ENCODE peak calls at places on chromosomes 16 and 17, in eight cellular contexts. N is lower leg skin, G is GM10248, K is WTC11, L is body of pancreas, R is Calu3, F is kidney epithelial cell, V is neural progenitor cell. D is an unnamed sample.

GRCh38 chr17:44222112-44222869 is 2.8 kb upstream of the UBTF start:
- DNase-seq in V (peak), L (peak), N (peak), F (no peak), G (peak), K (peak), R (peak), D (peak)

GRCh38 chr17:32971171-32971570 is 20.5 kb upstream of the SPACA3 start:
- DNase-seq in G (no peak), N (no peak), F (no peak), L (peak), R (no peak), K (no peak), V (no peak), D (no peak)

GRCh38 chr17:47285003-47285402 is 31.4 kb downstream of the ITGB3 start:
- DNase-seq in N (no peak), V (no peak), F (no peak), K (no peak), L (no peak), R (no peak), G (no peak), D (no peak)

GRCh38 chr17:81419886-81420768 is 24.9 kb downstream of the BAHCC1 start:
- DNase-seq in V (no peak), N (no peak), L (no peak), G (no peak), R (no peak), K (no peak), F (no peak), D (no peak)

GRCh38 chr16:46673320-46674013 is 15.5 kb downstream of the VPS35 start:
- DNase-seq in N (no peak), G (peak), L (peak), K (peak), R (peak), F (no peak), V (peak), D (peak)

GRCh38 chr17:17122781-17123483 is 80.7 kb downstream of the MPRIP start:
- DNase-seq in V (no peak), F (no peak), K (no peak), N (no peak), R (no peak), G (no peak), L (no peak), D (no peak)

GRCh38 chr16:3879258-3879886 is 1.1 kb downstream of the CREBBP start:
- DNase-seq in R (peak), G (no peak), F (no peak), V (peak), K (no peak), L (peak), N (no peak), D (no peak)

GRCh38 chr16:63461248-63461841 is 1425.1 kb upstream of the CDH8 start:
- DNase-seq in N (no peak), G (no peak), L (peak), R (no peak), F (peak), V (peak), K (peak), D (peak)

GRCh38 chr17:4877089-4877488 is 22.2 kb upstream of the C17orf107 start:
- DNase-seq in N (no peak), V (no peak), R (no peak), G (no peak), L (peak), K (no peak), F (no peak), D (no peak)

GRCh38 chr16:83530293-83530692 is 277.5 kb upstream of the HSBP1 start:
- DNase-seq in K (no peak), G (no peak), V (no peak), F (no peak), L (no peak), R (no peak), N (no peak), D (no peak)

GRCh38 chr17:55089251-55089650 is 120.7 kb downstream of the STXBP4 start:
- DNase-seq in R (no peak), N (no peak), F (no peak), G (no peak), K (no peak), L (no peak), V (no peak), D (no peak)

GRCh38 chr17:78795241-78795640 is 13.2 kb upstream of the CYTH1 start:
- DNase-seq in R (no peak), L (no peak), V (no peak), K (no peak), G (no peak), F (no peak), N (no peak), D (no peak)

GRCh38 chr16:19486744-19487325 is 35.1 kb downstream of the GDE1 start:
- DNase-seq in F (no peak), V (no peak), K (no peak), R (no peak), G (no peak), L (no peak), N (no peak), D (no peak)

GRCh38 chr17:63113167-63113566 is 147.1 kb downstream of the TANC2 start:
- DNase-seq in L (no peak), F (no peak), V (peak), K (no peak), N (no peak), R (no peak), G (peak), D (no peak)

GRCh38 chr16:71746442-71747046 is 22.0 kb upstream of the PHLPP2 start:
- DNase-seq in V (peak), R (peak), N (no peak), F (no peak), L (peak), K (no peak), G (peak), D (no peak)

GRCh38 chr17:70110443-70110880 is 35.4 kb downstream of the KCNJ16 start:
- DNase-seq in L (no peak), G (no peak), F (peak), V (no peak), R (no peak), N (no peak), K (no peak), D (no peak)

GRCh38 chr16:38941-39892 is 14.2 kb downstream of the POLR3K start:
- DNase-seq in L (peak), R (peak), N (no peak), V (no peak), F (no peak), K (no peak), G (peak), D (no peak)

GRCh38 chr17:44997733-44998520 is 29.8 kb upstream of the C1QL1 start:
- DNase-seq in R (no peak), F (no peak), K (no peak), L (no peak), V (no peak), G (no peak), N (no peak), D (no peak)

GRCh38 chr16:66908116-66908515 is 10.6 kb downstream of the CDH16 start:
- DNase-seq in V (no peak), G (no peak), N (no peak), F (no peak), K (no peak), L (no peak), R (no peak), D (no peak)

GRCh38 chr16:75485230-75486013 is 9.8 kb downstream of the CHST6 start:
- DNase-seq in L (no peak), N (no peak), R (no peak), G (no peak), F (no peak), K (no peak), V (no peak), D (no peak)

GRCh38 chr16:28610595-28611270 is 889 bp upstream of the SULT1A1 start:
- DNase-seq in V (no peak), K (no peak), R (no peak), F (no peak), L (no peak), N (no peak), G (no peak), D (no peak)

GRCh38 chr17:17780941-17781590 is 55.7 kb downstream of the SREBF1 start:
- DNase-seq in R (peak), L (no peak), N (no peak), G (no peak), V (peak), F (peak), K (peak), D (peak)

GRCh38 chr16:62167551-62167950 is 131.3 kb upstream of the CDH8 start:
- DNase-seq in L (no peak), G (no peak), R (no peak), K (no peak), F (no peak), N (no peak), V (no peak), D (no peak)

GRCh38 chr16:74605746-74606520 is 981 bp downstream of the GLG1 start:
- DNase-seq in V (peak), N (no peak), K (no peak), L (no peak), F (no peak), G (no peak), R (no peak), D (no peak)

GRCh38 chr16:83715217-83715920 is 92.4 kb upstream of the HSBP1 start:
- DNase-seq in V (no peak), F (no peak), K (no peak), N (no peak), L (no peak), G (no peak), R (no peak), D (no peak)

GRCh38 chr17:32586666-32587065 is 99.9 kb downstream of the CDK5R1 start:
- DNase-seq in K (no peak), F (no peak), N (no peak), L (no peak), R (no peak), V (no peak), G (no peak), D (no peak)

GRCh38 chr17:31309525-31309924 is 4.3 kb downstream of the EVI2B start:
- DNase-seq in F (no peak), K (no peak), R (no peak), L (no peak), V (no peak), G (peak), N (no peak), D (no peak)

GRCh38 chr17:15892244-15892643 is 52.7 kb upstream of the ADORA2B start:
- DNase-seq in N (no peak), R (no peak), L (no peak), V (no peak), G (no peak), K (no peak), F (no peak), D (no peak)

GRCh38 chr16:24139282-24139681 is 116.9 kb upstream of the CACNG3 start:
- DNase-seq in K (no peak), R (no peak), F (no peak), V (no peak), N (no peak), L (no peak), G (no peak), D (no peak)

GRCh38 chr16:67188798-67189197 is 1.1 kb downstream of the EXOC3L1 start:
- DNase-seq in F (no peak), L (no peak), R (no peak), G (no peak), V (no peak), K (peak), N (no peak), D (no peak)

GRCh38 chr16:85718682-85719081 is 29.9 kb upstream of the GINS2 start:
- DNase-seq in N (no peak), R (peak), V (peak), F (no peak), L (no peak), K (peak), G (peak), D (peak)

GRCh38 chr16:85719605-85720318 is 31.0 kb upstream of the GINS2 start:
- DNase-seq in F (no peak), N (no peak), V (no peak), R (no peak), G (no peak), L (no peak), K (no peak), D (no peak)

GRCh38 chr16:85717393-85718152 is 28.8 kb upstream of the GINS2 start:
- DNase-seq in G (peak), R (peak), K (peak), N (peak), F (peak), L (peak), V (peak), D (peak)

GRCh38 chr16:85716680-85717038 is 27.9 kb upstream of the GINS2 start:
- DNase-seq in F (no peak), K (no peak), V (no peak), L (no peak), R (no peak), G (no peak), N (no peak), D (no peak)

DNA sequence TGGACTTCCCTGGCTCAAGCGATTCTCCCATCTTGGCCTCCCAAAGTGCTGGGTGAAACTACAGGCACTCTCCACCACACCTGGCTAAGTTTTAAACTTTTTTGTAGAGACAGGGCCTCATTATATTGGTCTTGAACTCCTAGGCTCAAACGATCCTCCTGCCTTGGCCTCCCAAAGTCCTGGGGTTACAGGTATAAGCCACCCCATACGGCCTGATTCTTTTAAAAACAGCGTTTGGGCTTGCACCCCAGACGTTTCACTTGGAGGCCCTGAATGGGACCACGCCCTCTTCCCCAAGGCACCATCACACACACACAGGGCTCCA is 29.4 kb upstream of the GINS2 start:
- DNase-seq in N (no peak), V (no peak), G (no peak), L (no peak), R (no peak), K (no peak), F (no peak), D (no peak)
- TF ChIP-seq CTCF in N (no peak), V (no peak), G (no peak), L (no peak), R (no peak), K (no peak), F (no peak), D (no peak)

GRCh38 chr17:39863918-39864746 is at the start of gene IKZF3:
- DNase-seq in N (peak), R (peak), L (peak), V (peak), G (peak), K (peak), F (peak), D (peak)
- TF ChIP-seq CTCF in N (no peak), R (no peak), L (peak), V (peak), G (peak), K (no peak), F (no peak), D (peak)

GRCh38 chr16:78396046-78396445 is 296.6 kb downstream of the WWOX start:
- DNase-seq in N (no peak), K (no peak), L (no peak), R (no peak), V (peak), G (no peak), F (no peak), D (no peak)
- TF ChIP-seq CTCF in N (no peak), K (no peak), L (no peak), R (peak), V (peak), G (no peak), F (peak), D (peak)

DNA sequence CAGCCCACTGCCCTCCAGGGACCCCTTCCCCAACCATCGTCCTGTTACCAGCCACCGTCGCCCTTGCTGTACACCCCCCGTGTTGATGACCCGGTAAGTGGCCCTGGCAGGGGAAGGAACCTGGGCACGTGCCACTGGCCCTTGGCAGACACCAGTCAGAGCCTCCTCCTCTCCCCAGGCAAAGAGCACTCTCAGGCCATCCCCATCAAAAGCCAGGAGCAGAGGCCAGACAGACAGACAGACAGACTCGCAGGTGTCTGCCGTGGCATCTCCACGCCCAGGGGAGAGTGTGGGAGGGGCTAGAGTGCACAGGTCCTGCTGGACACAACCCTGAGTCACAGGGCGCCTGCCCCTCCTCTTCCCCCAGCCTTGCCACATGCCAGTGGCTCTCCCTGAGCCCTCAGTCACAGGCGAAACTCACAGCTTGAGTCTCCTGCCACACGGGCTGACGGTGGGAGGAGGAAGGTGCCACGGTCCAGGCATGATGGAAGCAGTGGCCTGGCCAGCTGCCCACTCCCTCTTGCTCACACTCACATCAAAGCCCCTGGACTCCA is 7.8 kb downstream of the CLCN7 start:
- DNase-seq in L (no peak), F (peak), K (no peak), V (no peak), R (peak), N (no peak), G (no peak), D (no peak)
- TF ChIP-seq CTCF in L (no peak), F (no peak), K (no peak), V (no peak), R (no peak), N (no peak), G (no peak), D (no peak)

DNA sequence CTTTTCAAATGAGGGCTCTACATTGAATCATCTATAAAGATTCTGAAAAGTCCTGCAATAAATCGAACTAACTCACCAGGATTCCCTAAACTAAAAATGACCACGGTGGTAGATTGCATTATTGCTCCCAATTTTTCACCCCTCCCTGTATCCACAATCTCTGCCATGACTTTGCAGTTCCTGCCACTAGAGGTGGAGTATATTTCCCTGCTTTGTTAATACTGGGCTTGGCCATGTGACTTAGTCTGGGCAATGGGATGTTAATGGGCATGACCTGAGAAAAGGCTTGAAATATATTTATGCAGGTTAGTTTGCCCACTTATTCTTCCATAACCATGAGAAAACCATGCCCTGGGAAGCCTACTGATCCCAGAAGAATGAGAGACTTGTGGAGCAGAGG is 59.1 kb downstream of the NOG start:
- DNase-seq in N (no peak), G (no peak), R (no peak), L (no peak), V (no peak), F (no peak), K (no peak), D (no peak)
- TF ChIP-seq CTCF in N (no peak), G (no peak), R (no peak), L (no peak), V (no peak), F (no peak), K (no peak), D (no peak)

GRCh38 chr17:9223531-9223930 is 202.2 kb downstream of the NTN1 start:
- DNase-seq in G (no peak), L (no peak), R (no peak), N (no peak), V (no peak), K (no peak), F (no peak), D (no peak)

GRCh38 chr17:9225305-9226101 is 204.2 kb downstream of the NTN1 start:
- DNase-seq in G (no peak), R (no peak), L (no peak), N (no peak), K (peak), V (peak), F (no peak), D (no peak)

GRCh38 chr17:9226130-9226793 is 205.0 kb downstream of the NTN1 start:
- DNase-seq in K (no peak), G (no peak), L (no peak), V (no peak), R (no peak), N (no peak), F (no peak), D (no peak)

GRCh38 chr17:9226794-9227135 is 205.5 kb downstream of the NTN1 start:
- DNase-seq in R (peak), K (peak), L (no peak), F (no peak), N (no peak), V (no peak), G (no peak), D (no peak)

GRCh38 chr17:9224485-9224884 is 203.2 kb downstream of the NTN1 start:
- DNase-seq in L (no peak), F (no peak), G (no peak), K (no peak), V (no peak), N (no peak), R (no peak), D (no peak)
- TF ChIP-seq CTCF in L (no peak), F (no peak), G (no peak), K (no peak), V (no peak), N (no peak), R (no peak), D (no peak)

GRCh38 chr16:50371036-50371716 is 2.4 kb upstream of the BRD7 start:
- DNase-seq in F (no peak), V (no peak), N (no peak), G (no peak), L (no peak), K (no peak), R (no peak), D (no peak)

GRCh38 chr16:50372611-50373344 is 4.0 kb upstream of the BRD7 start:
- DNase-seq in V (no peak), R (no peak), L (peak), F (no peak), K (no peak), N (no peak), G (no peak), D (no peak)

GRCh38 chr16:50373780-50374179 is 5.0 kb upstream of the BRD7 start:
- DNase-seq in N (no peak), V (no peak), G (no peak), F (no peak), L (no peak), R (no peak), K (no peak), D (no peak)

GRCh38 chr16:50373345-50373701 is 4.5 kb upstream of the BRD7 start:
- DNase-seq in V (no peak), L (no peak), K (no peak), G (no peak), F (no peak), N (no peak), R (no peak), D (no peak)

GRCh38 chr16:50371936-50372595 is 3.3 kb upstream of the BRD7 start:
- DNase-seq in K (peak), F (no peak), N (no peak), V (peak), G (no peak), R (no peak), L (peak), D (peak)
- TF ChIP-seq CTCF in K (no peak), F (peak), N (no peak), V (peak), G (no peak), R (no peak), L (peak), D (peak)